ENCODE peak calls at places on chromosomes 7 and 10, in eight cellular contexts. Z is right atrium auricular region, T is IMR-90, C is body of pancreas, N is upper lobe of right lung, S is lower lobe of right lung, X is brain microvascular endothelial cell, L is lung. A is an unnamed sample. For H3K36me3, the result is how much of the 10 kb centered on the place peaks cover.

GRCh38 chr7:77404635-77405034 is 11.5 kb downstream of the GSAP start:
- DNase-seq in Z (no peak), T (no peak), C (no peak), N (no peak), S (no peak), X (no peak), L (no peak), A (no peak)

GRCh38 chr10:25063644-25064043 is 47.2 kb downstream of the THNSL1 start:
- DNase-seq in Z (no peak), T (no peak), C (no peak), N (no peak), S (no peak), X (no peak), L (no peak), A (no peak)

GRCh38 chr7:29297194-29297890 is 102.8 kb downstream of the CHN2 start:
- DNase-seq in Z (no peak), T (no peak), C (no peak), N (no peak), S (no peak), X (no peak), L (no peak), A (no peak)

GRCh38 chr7:12281026-12281425 is 69.9 kb downstream of the TMEM106B start:
- DNase-seq in Z (no peak), T (peak), C (no peak), N (no peak), S (no peak), X (no peak), L (no peak), A (no peak)

GRCh38 chr7:29039747-29040569 is 81.8 kb upstream of the TRIL start:
- DNase-seq in Z (no peak), T (no peak), C (no peak), N (no peak), S (no peak), X (no peak), L (no peak), A (no peak)

GRCh38 chr7:38932509-38933168 is 23.6 kb upstream of the VPS41 start:
- DNase-seq in Z (no peak), T (peak), C (peak), N (peak), S (peak), X (peak), L (peak), A (peak)

GRCh38 chr7:124752310-124752709 is 13.3 kb downstream of the GPR37 start:
- DNase-seq in Z (no peak), T (peak), C (no peak), N (no peak), S (no peak), X (no peak), L (no peak), A (no peak)

GRCh38 chr10:48833674-48834073 is 106.0 kb downstream of the LRRC18 start:
- DNase-seq in Z (no peak), T (no peak), C (no peak), N (no peak), S (no peak), X (no peak), L (no peak), A (no peak)

GRCh38 chr10:3987142-3987974 is 202.3 kb upstream of the KLF6 start:
- DNase-seq in Z (no peak), T (peak), C (no peak), N (no peak), S (no peak), X (no peak), L (no peak), A (no peak)

GRCh38 chr10:50416181-50416824 is 165.0 kb upstream of the ASAH2 start:
- DNase-seq in Z (no peak), T (peak), C (no peak), N (no peak), S (no peak), X (peak), L (no peak), A (no peak)

GRCh38 chr10:4650572-4650971 is 175.4 kb upstream of the AKR1E2 start:
- DNase-seq in Z (no peak), T (peak), C (no peak), N (no peak), S (no peak), X (peak), L (no peak), A (no peak)

GRCh38 chr10:128978211-128978610 is 488.8 kb upstream of the MGMT start:
- DNase-seq in Z (no peak), T (no peak), C (no peak), N (no peak), S (no peak), X (no peak), L (no peak), A (no peak)

GRCh38 chr10:124705817-124706461 is 38.2 kb downstream of the FAM53B start:
- DNase-seq in Z (no peak), T (no peak), C (no peak), N (no peak), S (no peak), X (no peak), L (no peak), A (peak)

GRCh38 chr7:128876127-128876526 is 13.5 kb downstream of the ATP6V1F start:
- DNase-seq in Z (no peak), T (no peak), C (no peak), N (peak), S (no peak), X (no peak), L (no peak), A (no peak)

GRCh38 chr7:66629222-66629658 is 559 bp downstream of the KCTD7 start:
- DNase-seq in Z (no peak), T (no peak), C (no peak), N (no peak), S (peak), X (no peak), L (peak), A (no peak)

GRCh38 chr7:143417734-143418378 is 9.2 kb upstream of the EPHA1 start:
- DNase-seq in Z (no peak), T (peak), C (no peak), N (no peak), S (no peak), X (no peak), L (no peak), A (no peak)

GRCh38 chr10:106577266-106577665 is 587.2 kb downstream of the SORCS1 start:
- DNase-seq in Z (no peak), T (peak), C (no peak), N (no peak), S (no peak), X (peak), L (no peak), A (no peak)

GRCh38 chr7:54880326-54880989 is 121.4 kb upstream of the SEC61G start:
- DNase-seq in Z (no peak), T (no peak), C (peak), N (no peak), S (no peak), X (no peak), L (no peak), A (no peak)

GRCh38 chr10:8986975-8987374 is 932.5 kb downstream of the GATA3 start:
- DNase-seq in Z (no peak), T (no peak), C (no peak), N (no peak), S (no peak), X (no peak), L (no peak), A (no peak)

GRCh38 chr7:27129729-27130539 is 623 bp downstream of the HOXA4 start:
- DNase-seq in Z (no peak), T (no peak), C (no peak), N (peak), S (peak), X (no peak), L (no peak), A (no peak)

GRCh38 chr7:150385240-150385830 is 6.2 kb downstream of the ZNF775 start:
- DNase-seq in Z (no peak), T (no peak), C (peak), N (peak), S (no peak), X (no peak), L (no peak), A (no peak)

GRCh38 chr10:128367807-128368206 is 241.6 kb upstream of the MKI67 start:
- DNase-seq in Z (no peak), T (no peak), C (no peak), N (no peak), S (no peak), X (no peak), L (no peak), A (no peak)

GRCh38 chr10:43138757-43139241 is 554 bp downstream of the CSGALNACT2 start:
- DNase-seq in Z (peak), T (peak), C (no peak), N (no peak), S (no peak), X (peak), L (no peak), A (peak)

GRCh38 chr7:13111230-13111629 is 423.8 kb downstream of the ARL4A start:
- DNase-seq in Z (no peak), T (peak), C (no peak), N (no peak), S (no peak), X (peak), L (no peak), A (no peak)

GRCh38 chr10:35270100-35270499 is 66.2 kb upstream of the CCNY start:
- DNase-seq in Z (no peak), T (peak), C (no peak), N (no peak), S (no peak), X (no peak), L (no peak), A (no peak)

GRCh38 chr10:91551856-91552255 is 81.0 kb downstream of the PPP1R3C start:
- DNase-seq in Z (peak), T (peak), C (peak), N (no peak), S (no peak), X (peak), L (no peak), A (no peak)

GRCh38 chr10:52959810-52960209 is 187.2 kb upstream of the MBL2 start:
- DNase-seq in Z (no peak), T (no peak), C (no peak), N (no peak), S (no peak), X (no peak), L (no peak), A (no peak)

GRCh38 chr10:50629495-50630122 is 5.9 kb upstream of the SGMS1 start:
- DNase-seq in Z (no peak), T (peak), C (no peak), N (no peak), S (no peak), X (no peak), L (no peak), A (no peak)

GRCh38 chr10:116122126-116122525 is 150.9 kb downstream of the GFRA1 start:
- DNase-seq in Z (no peak), T (no peak), C (no peak), N (no peak), S (no peak), X (no peak), L (no peak), A (no peak)

GRCh38 chr7:4288791-4289190 is 393.3 kb upstream of the FOXK1 start:
- DNase-seq in Z (no peak), T (no peak), C (no peak), N (no peak), S (no peak), X (no peak), L (no peak), A (no peak)

GRCh38 chr10:101229275-101230184 is at the start of gene LBX1:
- DNase-seq in Z (no peak), T (no peak), C (no peak), N (no peak), S (no peak), X (no peak), L (no peak), A (no peak)

GRCh38 chr10:4205113-4205512 is 420.1 kb upstream of the KLF6 start:
- DNase-seq in Z (no peak), T (no peak), C (no peak), N (no peak), S (no peak), X (no peak), L (no peak), A (no peak)

GRCh38 chr10:7826971-7827370 is 8.7 kb downstream of the TAF3 start:
- DNase-seq in Z (no peak), T (peak), C (peak), N (no peak), S (no peak), X (peak), L (no peak), A (no peak)

GRCh38 chr7:13633857-13634256 is 355.6 kb downstream of the ETV1 start:
- DNase-seq in Z (no peak), T (peak), C (no peak), N (no peak), S (no peak), X (peak), L (no peak), A (no peak)

DNA sequence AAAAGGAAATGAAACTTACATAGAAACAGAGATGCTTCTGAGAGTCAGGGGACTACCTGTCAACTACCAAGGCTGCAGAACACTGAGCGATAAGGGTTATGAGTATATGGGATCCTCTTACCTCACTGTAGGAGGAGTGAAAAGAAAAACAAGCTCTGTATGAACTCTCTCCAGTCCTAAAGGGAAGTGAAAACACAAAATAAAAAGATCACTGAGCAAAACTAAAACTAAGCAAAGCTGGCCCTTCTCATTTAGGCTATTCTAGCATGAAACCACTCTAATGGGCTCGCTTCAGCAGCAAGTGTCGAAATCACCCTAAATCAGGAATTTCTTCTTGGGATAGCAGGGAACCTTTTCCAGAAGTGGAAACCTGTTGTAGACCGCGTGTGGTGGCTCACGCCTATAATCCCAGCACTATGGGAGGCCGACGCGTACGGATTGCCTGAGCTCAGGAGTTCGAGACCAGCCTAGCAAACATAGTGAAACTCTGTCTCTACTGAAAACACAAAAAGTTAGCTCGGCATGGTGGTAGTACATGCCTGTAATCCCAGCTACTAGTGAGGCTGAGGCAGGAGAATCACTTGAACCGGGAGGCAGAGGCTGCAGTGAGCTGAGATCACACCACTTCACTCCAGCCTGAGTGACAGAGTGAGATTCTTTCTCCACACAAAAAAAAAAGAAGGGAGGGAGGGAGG is 27.0 kb downstream of the DCLRE1C start:
- DNase-seq in Z (no peak), T (no peak), C (no peak), N (no peak), S (no peak), X (no peak), L (no peak), A (no peak)
- H3K36me3 ChIP-seq in Z (half or more), T (under half), C (under half), N (half or more), S (half or more), X (half or more), L (under half), A (under half)

DNA sequence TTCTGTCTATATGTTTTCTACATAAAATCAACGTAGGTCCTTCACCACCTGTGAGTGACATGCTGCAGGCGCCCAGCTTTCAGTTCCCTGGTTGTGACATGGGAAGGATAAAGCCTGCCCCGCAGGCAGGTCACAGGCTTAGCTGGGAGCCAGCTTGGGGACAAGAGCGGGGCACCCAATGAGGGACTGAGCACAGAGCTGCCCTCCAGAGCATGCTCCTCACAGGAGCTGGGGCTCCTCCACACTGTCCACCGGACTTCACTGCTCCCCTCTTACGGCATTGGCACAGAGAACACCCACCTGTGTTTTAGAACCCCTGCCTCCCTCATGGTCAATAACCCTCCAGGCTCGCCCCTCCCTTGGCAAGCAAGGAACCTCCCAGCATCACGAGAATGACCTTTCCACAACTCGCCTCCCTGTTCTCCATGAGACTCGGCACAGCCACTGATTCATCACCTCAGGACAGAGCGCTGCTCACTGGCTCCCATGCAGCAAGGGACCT is 187.1 kb downstream of the TNS3 start:
- DNase-seq in Z (no peak), T (no peak), C (no peak), N (peak), S (no peak), X (no peak), L (no peak), A (no peak)
- H3K36me3 ChIP-seq in Z (under half), T (half or more), C (under half), N (half or more), S (half or more), X (under half), L (under half), A (under half)

GRCh38 chr10:13652860-13653259 is 66.1 kb downstream of the PRPF18 start:
- DNase-seq in Z (no peak), T (no peak), C (no peak), N (no peak), S (no peak), X (no peak), L (no peak), A (no peak)
- H3K36me3 ChIP-seq in Z (half or more), T (half or more), C (under half), N (half or more), S (half or more), X (half or more), L (half or more), A (under half)

GRCh38 chr7:137762334-137762733 is 84.4 kb downstream of the DGKI start:
- DNase-seq in Z (no peak), T (no peak), C (no peak), N (no peak), S (no peak), X (no peak), L (no peak), A (no peak)

GRCh38 chr7:137755438-137755837 is 91.3 kb downstream of the DGKI start:
- DNase-seq in Z (no peak), T (no peak), C (no peak), N (no peak), S (no peak), X (no peak), L (no peak), A (no peak)

GRCh38 chr7:137755846-137756685 is 90.7 kb downstream of the DGKI start:
- DNase-seq in Z (no peak), T (peak), C (no peak), N (no peak), S (no peak), X (no peak), L (no peak), A (no peak)

GRCh38 chr7:137757146-137757925 is 89.4 kb downstream of the DGKI start:
- DNase-seq in Z (no peak), T (peak), C (no peak), N (no peak), S (no peak), X (peak), L (no peak), A (no peak)

GRCh38 chr7:137760111-137760510 is 86.7 kb downstream of the DGKI start:
- DNase-seq in Z (no peak), T (no peak), C (peak), N (no peak), S (no peak), X (no peak), L (no peak), A (no peak)
- H3K36me3 ChIP-seq in Z (under half), T (under half), C (under half), N (under half), S (under half), X (under half), L (under half), A (under half)

GRCh38 chr7:22138886-22139285 is 193.2 kb upstream of the CDCA7L start:
- DNase-seq in Z (no peak), T (no peak), C (no peak), N (no peak), S (no peak), X (no peak), L (no peak), A (no peak)
- H3K36me3 ChIP-seq in Z (under half), T (under half), C (under half), N (half or more), S (half or more), X (under half), L (under half), A (under half)

GRCh38 chr7:127704211-127704610 is 52.2 kb downstream of the SND1 start:
- DNase-seq in Z (no peak), T (no peak), C (no peak), N (no peak), S (no peak), X (no peak), L (no peak), A (no peak)

GRCh38 chr7:127706766-127707165 is 54.8 kb downstream of the SND1 start:
- DNase-seq in Z (no peak), T (no peak), C (no peak), N (no peak), S (no peak), X (no peak), L (no peak), A (no peak)

GRCh38 chr7:127702938-127703337 is 50.9 kb downstream of the SND1 start:
- DNase-seq in Z (no peak), T (no peak), C (no peak), N (no peak), S (no peak), X (no peak), L (no peak), A (no peak)

GRCh38 chr7:127708201-127708600 is 56.2 kb downstream of the SND1 start:
- DNase-seq in Z (no peak), T (no peak), C (no peak), N (no peak), S (no peak), X (no peak), L (no peak), A (no peak)

GRCh38 chr7:127705461-127705959 is 53.5 kb downstream of the SND1 start:
- DNase-seq in Z (no peak), T (peak), C (no peak), N (no peak), S (no peak), X (no peak), L (no peak), A (no peak)
- H3K36me3 ChIP-seq in Z (under half), T (under half), C (under half), N (half or more), S (half or more), X (half or more), L (under half), A (half or more)

DNA sequence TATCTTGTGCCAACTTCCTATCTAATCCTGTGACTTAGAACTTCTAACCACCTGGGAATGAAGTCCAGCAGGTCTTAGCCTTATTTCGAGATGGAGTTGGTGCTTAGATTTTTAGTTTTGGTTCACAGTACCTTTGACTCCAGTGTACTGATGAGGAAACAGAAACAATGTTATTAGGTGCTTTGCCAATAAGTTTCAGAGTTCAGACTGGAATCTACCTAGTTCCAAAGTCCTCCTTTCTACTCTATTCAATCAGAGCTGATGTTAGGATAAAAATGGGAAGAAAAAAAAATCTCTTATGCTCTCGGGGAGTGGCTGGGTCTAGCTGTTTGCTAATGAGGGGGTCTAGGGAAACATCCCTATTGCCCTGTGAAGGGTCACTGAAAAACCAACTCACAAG is 606.3 kb upstream of the C7orf33 start:
- DNase-seq in Z (no peak), T (no peak), C (no peak), N (no peak), S (no peak), X (no peak), L (no peak), A (no peak)
- H3K36me3 ChIP-seq in Z (under half), T (under half), C (under half), N (under half), S (under half), X (under half), L (under half), A (under half)

DNA sequence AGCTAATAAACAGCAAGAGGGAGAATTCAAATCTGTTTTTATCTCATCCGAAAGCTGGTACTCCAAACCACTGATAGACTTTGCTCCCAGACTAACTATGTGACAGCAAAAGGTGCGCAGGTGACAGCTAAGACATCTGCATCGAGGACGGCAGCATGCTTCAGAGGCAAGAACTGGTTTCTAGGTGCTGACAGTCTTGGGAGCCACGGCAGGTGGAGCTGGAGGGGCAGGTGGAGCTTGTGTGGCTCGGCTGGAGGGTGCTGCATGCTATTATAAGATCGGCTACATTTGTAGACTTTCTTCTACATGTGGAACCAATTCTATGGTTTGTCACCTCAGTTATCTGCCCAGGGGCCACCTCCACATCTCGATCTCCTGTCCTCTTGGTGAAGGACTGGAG is 21.8 kb upstream of the MMP21 start:
- DNase-seq in Z (no peak), T (no peak), C (peak), N (no peak), S (no peak), X (no peak), L (no peak), A (no peak)
- H3K36me3 ChIP-seq in Z (half or more), T (under half), C (under half), N (half or more), S (half or more), X (under half), L (under half), A (under half)